ENCODE peak calls at places on chromosomes 6 and 20, in six cellular contexts. T is GM13976, N is activated B cell treated with CpG ODN at 0.5 μM for 24 hours, X is tibial artery, H is coronary artery, I is A549. G is an unnamed sample.

GRCh38 chr6:3750324-3751018 is 1.0 kb downstream of the PXDC1 start:
- DNase-seq in T (peak), N (peak), X (peak), H (peak), I (no peak), G (peak)

GRCh38 chr6:170075659-170076223 is 215.1 kb downstream of the DLL1 start:
- DNase-seq in T (no peak), N (no peak), X (no peak), H (peak), I (no peak), G (no peak)

GRCh38 chr20:32501709-32502108 is 83.4 kb downstream of the NOL4L start:
- DNase-seq in T (no peak), N (no peak), X (no peak), H (no peak), I (no peak), G (no peak)

GRCh38 chr20:51312480-51312783 is 230.1 kb downstream of the NFATC2 start:
- DNase-seq in T (no peak), N (no peak), X (no peak), H (no peak), I (no peak), G (no peak)

GRCh38 chr6:12395898-12396297 is 105.7 kb downstream of the EDN1 start:
- DNase-seq in T (no peak), N (no peak), X (no peak), H (no peak), I (no peak), G (no peak)

GRCh38 chr6:120903836-120904235 is 430.4 kb downstream of the TBC1D32 start:
- DNase-seq in T (no peak), N (no peak), X (no peak), H (no peak), I (no peak), G (no peak)

GRCh38 chr20:48875914-48876240 is 45.6 kb upstream of the ARFGEF2 start:
- DNase-seq in T (no peak), N (peak), X (peak), H (no peak), I (no peak), G (no peak)

GRCh38 chr6:91782789-91783188 is 1195.9 kb upstream of the MAP3K7 start:
- DNase-seq in T (no peak), N (no peak), X (no peak), H (no peak), I (no peak), G (no peak)

GRCh38 chr6:127547215-127547614 is 28.1 kb upstream of the MTCL3 start:
- DNase-seq in T (no peak), N (no peak), X (no peak), H (no peak), I (no peak), G (no peak)

GRCh38 chr6:63436356-63436755 is 116.6 kb upstream of the LGSN start:
- DNase-seq in T (no peak), N (no peak), X (no peak), H (no peak), I (no peak), G (no peak)

GRCh38 chr20:57656252-57656820 is 36.1 kb upstream of the ZBP1 start:
- DNase-seq in T (peak), N (no peak), X (no peak), H (peak), I (no peak), G (peak)

GRCh38 chr6:169241688-169242350 is 11.8 kb downstream of the THBS2 start:
- DNase-seq in T (no peak), N (no peak), X (peak), H (no peak), I (no peak), G (peak)

GRCh38 chr6:153084393-153084792 is 46.7 kb downstream of the RGS17 start:
- DNase-seq in T (no peak), N (no peak), X (no peak), H (no peak), I (no peak), G (no peak)
- TF ChIP-seq CTCF in T (no peak), N (no peak), X (no peak), H (no peak), I (no peak), G (peak)

GRCh38 chr6:117840541-117840983 is 66.5 kb upstream of the SLC35F1 start:
- DNase-seq in T (peak), N (no peak), X (no peak), H (no peak), I (peak), G (no peak)
- TF ChIP-seq CTCF in T (no peak), N (no peak), X (no peak), H (no peak), I (peak), G (peak)

GRCh38 chr6:37618916-37619605 is 78.6 kb downstream of the MDGA1 start:
- DNase-seq in T (no peak), N (no peak), X (no peak), H (no peak), I (no peak), G (no peak)

GRCh38 chr6:37617073-37617472 is 80.6 kb downstream of the MDGA1 start:
- DNase-seq in T (no peak), N (no peak), X (no peak), H (no peak), I (no peak), G (no peak)

GRCh38 chr6:37612475-37612874 is 85.2 kb downstream of the MDGA1 start:
- DNase-seq in T (no peak), N (no peak), X (no peak), H (no peak), I (no peak), G (no peak)

GRCh38 chr6:37614059-37614940 is 83.4 kb downstream of the MDGA1 start:
- DNase-seq in T (no peak), N (no peak), X (no peak), H (no peak), I (no peak), G (no peak)

DNA sequence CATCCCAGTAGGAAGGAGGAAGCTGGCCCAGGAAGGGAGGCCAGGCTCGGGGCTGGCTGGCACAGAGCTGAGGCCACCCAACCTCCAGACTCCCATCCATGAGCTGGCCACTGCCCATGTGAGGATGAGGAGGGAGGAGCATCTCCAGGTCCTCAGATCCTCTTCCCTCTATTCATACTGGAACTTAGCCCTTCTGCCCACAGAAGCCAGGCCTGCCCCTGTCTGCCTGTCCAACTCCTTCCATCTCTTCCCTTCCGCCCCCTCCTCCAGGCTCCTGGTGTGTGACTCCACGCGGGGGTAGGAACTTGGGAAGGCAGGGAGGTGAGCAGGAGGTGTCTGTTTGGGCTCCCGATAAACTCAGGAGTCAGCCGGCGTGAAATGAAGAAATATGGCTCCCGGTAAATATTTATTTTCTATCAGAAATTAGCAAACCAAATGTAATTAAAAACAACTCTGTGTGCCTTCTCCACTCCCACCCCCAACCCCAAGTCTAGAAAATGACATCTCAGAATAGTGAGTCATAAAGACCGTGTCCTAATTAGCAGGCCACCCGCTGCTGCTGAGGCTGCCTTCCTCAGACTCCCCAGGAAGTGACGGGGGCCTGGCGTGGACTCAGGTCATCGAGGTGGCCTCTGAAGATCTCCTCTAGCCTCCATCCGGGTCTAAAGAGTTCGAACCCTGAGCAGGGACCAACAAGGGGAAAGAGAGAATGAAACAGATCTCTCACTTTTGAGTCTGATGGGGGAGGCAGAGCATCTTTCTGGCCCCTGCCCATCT is 81.9 kb downstream of the MDGA1 start:
- DNase-seq in T (no peak), N (no peak), X (no peak), H (no peak), I (no peak), G (no peak)
- TF ChIP-seq CTCF in T (no peak), N (no peak), X (no peak), H (no peak), I (no peak), G (no peak)

DNA sequence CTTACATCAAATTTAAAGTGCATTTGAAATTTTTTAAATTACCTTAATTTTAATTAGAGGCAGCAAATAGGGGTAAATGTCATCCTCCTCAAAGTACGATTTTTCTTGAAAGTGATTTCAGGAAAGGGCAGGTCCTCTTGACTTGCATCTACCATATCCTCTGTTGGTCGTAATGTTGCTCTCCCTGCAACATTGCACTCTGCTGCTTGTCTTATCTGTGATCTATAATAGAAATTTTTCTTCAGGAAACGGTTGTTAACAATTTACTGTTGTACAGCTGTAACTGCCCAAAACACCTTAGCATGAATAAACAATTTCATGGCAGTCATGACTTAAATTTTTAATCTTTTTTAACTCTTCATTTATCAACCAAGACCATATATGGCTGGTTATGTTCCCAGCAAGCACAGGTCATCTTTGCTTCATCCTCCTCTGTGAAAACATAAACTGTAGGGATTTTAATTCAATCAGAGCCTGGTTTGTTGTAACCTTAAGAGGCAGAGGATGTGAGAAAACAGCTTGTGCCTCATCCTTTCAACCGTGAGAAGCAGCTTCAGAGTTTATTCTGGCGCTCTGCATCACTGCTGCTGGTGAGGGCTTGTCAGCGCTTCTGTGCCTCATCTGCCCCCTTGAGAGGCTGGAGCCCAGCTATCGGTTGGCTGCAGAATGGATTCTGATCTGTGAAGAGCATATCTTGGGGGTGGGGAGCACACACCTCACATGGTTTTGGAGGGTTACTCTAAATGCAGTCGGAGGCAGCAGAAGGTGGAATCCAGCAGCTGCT is 56.0 kb downstream of the CTNNBL1 start:
- DNase-seq in T (no peak), N (no peak), X (no peak), H (no peak), I (no peak), G (no peak)
- TF ChIP-seq CTCF in T (no peak), N (no peak), X (no peak), H (no peak), I (no peak), G (no peak)

GRCh38 chr20:10297684-10298240 is 79.1 kb downstream of the SNAP25 start:
- DNase-seq in T (no peak), N (no peak), X (no peak), H (no peak), I (no peak), G (no peak)
- TF ChIP-seq CTCF in T (no peak), N (no peak), X (no peak), H (no peak), I (no peak), G (no peak)

GRCh38 chr6:31586596-31586995 is 519 bp downstream of the LST1 start:
- DNase-seq in T (no peak), N (peak), X (no peak), H (no peak), I (no peak), G (no peak)

GRCh38 chr6:31587791-31588777 is 2.0 kb downstream of the LST1 start:
- DNase-seq in T (no peak), N (no peak), X (no peak), H (no peak), I (no peak), G (no peak)

GRCh38 chr6:31586013-31586412 is at the start of gene LST1:
- DNase-seq in T (no peak), N (no peak), X (peak), H (no peak), I (no peak), G (no peak)

GRCh38 chr6:31582230-31582601 is at the start of gene LTB:
- DNase-seq in T (no peak), N (peak), X (no peak), H (no peak), I (no peak), G (no peak)

GRCh38 chr6:31585531-31585930 is 546 bp upstream of the LST1 start:
- DNase-seq in T (no peak), N (no peak), X (no peak), H (no peak), I (no peak), G (no peak)
- TF ChIP-seq CTCF in T (peak), N (no peak), X (no peak), H (no peak), I (peak), G (peak)

DNA sequence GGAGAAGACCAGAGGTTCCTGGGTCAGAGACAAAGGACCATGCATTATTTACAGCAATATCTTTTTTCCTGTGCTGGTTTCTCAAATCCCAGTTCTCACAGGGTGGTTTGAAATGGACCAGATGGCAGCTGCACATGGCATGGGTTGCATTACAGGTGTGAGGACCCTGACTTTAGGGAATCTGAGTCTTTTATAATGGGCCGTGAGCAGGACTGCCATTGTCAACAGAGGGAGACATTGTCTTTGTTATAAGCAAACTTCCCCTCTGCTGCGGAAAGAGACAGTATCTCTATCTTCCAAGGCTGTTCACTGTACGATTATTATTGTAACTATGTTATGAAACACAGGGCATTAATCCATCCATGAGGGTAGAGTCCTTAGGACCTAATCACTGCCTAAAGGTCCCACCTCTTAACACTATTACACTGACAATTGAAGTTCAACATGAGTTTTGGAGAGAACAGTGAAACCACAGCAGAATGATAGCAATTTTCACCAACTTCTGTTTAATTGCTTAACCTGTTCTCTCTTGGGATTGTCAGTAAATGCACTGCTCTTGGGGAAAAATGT is 156.1 kb upstream of the AGPAT4 start:
- DNase-seq in T (no peak), N (no peak), X (no peak), H (no peak), I (no peak), G (no peak)
- TF ChIP-seq CTCF in T (no peak), N (no peak), X (no peak), H (no peak), I (no peak), G (peak)